ENCODE peak calls at places on chromosomes 3 and 15, in seven cellular contexts. I is AG04449; E is activated naive CD8-positive, alpha-beta T cell treated with anti-CD3 and anti-CD28 coated beads, Interleukin-2, amount 50 U/mL, for 24 hours; J is HT1080; G is GM12891; K is fibroblast of lung; A is ascending aorta. C is an unnamed sample.

GRCh38 chr3:12965999-12966846 is 107.0 kb downstream of the IQSEC1 start:
- DNase-seq in K (no peak), E (no peak), J (no peak), G (no peak), A (no peak), I (no peak), C (no peak)

GRCh38 chr3:171874251-171874679 is 31.1 kb downstream of the TMEM212 start:
- DNase-seq in A (peak), I (peak), G (no peak), J (peak), E (no peak), K (peak), C (peak)

GRCh38 chr3:134364936-134365765 is 9.1 kb downstream of the AMOTL2 start:
- DNase-seq in A (peak), G (no peak), K (no peak), E (no peak), J (peak), I (no peak), C (no peak)

GRCh38 chr15:22992026-22992331 is 11.8 kb upstream of the CYFIP1 start:
- DNase-seq in A (no peak), I (no peak), E (no peak), K (no peak), G (no peak), J (no peak), C (no peak)

GRCh38 chr3:160454995-160455394 is 5.4 kb upstream of the TRIM59 start:
- DNase-seq in G (no peak), K (no peak), E (no peak), A (no peak), I (no peak), J (no peak), C (no peak)

GRCh38 chr3:139944256-139944910 is 9.4 kb downstream of the CLSTN2 start:
- DNase-seq in G (no peak), I (no peak), K (no peak), A (no peak), E (no peak), J (no peak), C (no peak)

GRCh38 chr3:129428020-129428381 is 435 bp downstream of the EFCAB12 start:
- DNase-seq in K (peak), G (no peak), I (no peak), J (no peak), A (no peak), E (no peak), C (no peak)

GRCh38 chr15:51312754-51313390 is 25.5 kb downstream of the CYP19A1 start:
- DNase-seq in I (no peak), G (no peak), J (peak), A (no peak), K (no peak), E (no peak), C (peak)

GRCh38 chr3:46860381-46861292 is 2.6 kb downstream of the MYL3 start:
- DNase-seq in A (peak), G (no peak), K (no peak), E (peak), J (no peak), I (no peak), C (no peak)

GRCh38 chr3:53715815-53716483 is 130.3 kb downstream of the CHDH start:
- DNase-seq in I (no peak), E (no peak), K (no peak), G (no peak), J (no peak), A (no peak), C (peak)

GRCh38 chr3:71062920-71063767 is 520.4 kb downstream of the FOXP1 start:
- DNase-seq in A (no peak), I (no peak), E (no peak), J (peak), K (peak), G (no peak), C (peak)

GRCh38 chr15:63922551-63923315 is 89.0 kb upstream of the HERC1 start:
- DNase-seq in J (no peak), G (no peak), K (no peak), E (no peak), I (no peak), A (no peak), C (no peak)

GRCh38 chr3:135975536-135975935 is 10.0 kb downstream of the PPP2R3A start:
- DNase-seq in G (no peak), J (no peak), E (no peak), K (no peak), I (no peak), A (no peak), C (no peak)

GRCh38 chr3:35544976-35545375 is 94.3 kb upstream of the ARPP21 start:
- DNase-seq in A (no peak), G (no peak), J (no peak), I (no peak), E (no peak), K (no peak), C (no peak)

GRCh38 chr15:99474041-99474906 is 91.5 kb upstream of the MEF2A start:
- DNase-seq in I (no peak), G (no peak), A (no peak), J (no peak), K (no peak), E (no peak), C (no peak)